ENCODE peak calls at places on chromosomes 3 and 15, in five cellular contexts. P is HFF-Myc, Y is suprapubic skin, E is fibroblast of lung, T is nephron progenitor cell. J is an unnamed sample.

GRCh38 chr3:178518660-178519396 is 17.4 kb upstream of the KCNMB2 start:
- DNase-seq in E (no peak), P (no peak), Y (no peak), T (no peak), J (no peak)

GRCh38 chr3:46899151-46900006 is 21.9 kb downstream of the PTH1R start:
- DNase-seq in T (no peak), Y (no peak), P (no peak), E (no peak), J (no peak)

GRCh38 chr3:180980612-180981011 is 8.9 kb downstream of the DNAJC19 start:
- DNase-seq in T (no peak), P (no peak), E (peak; percentile 31), Y (no peak), J (no peak)

GRCh38 chr15:84749111-84749991 is 959 bp downstream of the ZNF592 start:
- DNase-seq in Y (no peak), E (peak; percentile 22), P (no peak), T (peak; percentile 38), J (no peak)

GRCh38 chr3:117200962-117201361 is 491.4 kb downstream of the TUSC7 start:
- DNase-seq in P (no peak), E (no peak), Y (no peak), T (no peak), J (no peak)

GRCh38 chr3:27165348-27165747 is 203.8 kb downstream of the NEK10 start:
- DNase-seq in T (no peak), P (peak; percentile 25), E (peak; percentile 64), Y (no peak), J (no peak)

GRCh38 chr3:196643201-196643749 is 3.8 kb downstream of the NRROS start:
- DNase-seq in T (no peak), E (no peak), P (no peak), Y (no peak), J (no peak)

GRCh38 chr3:29486917-29487316 is 206.0 kb downstream of the RBMS3 start:
- DNase-seq in E (no peak), T (no peak), P (no peak), Y (no peak), J (peak; percentile 13)

GRCh38 chr3:140365872-140366697 is 311.8 kb upstream of the TRIM42 start:
- DNase-seq in P (no peak), Y (no peak), T (no peak), E (no peak), J (no peak)

GRCh38 chr3:132912416-132912753 is 125.8 kb upstream of the TMEM108 start:
- DNase-seq in Y (no peak), T (no peak), E (no peak), P (no peak), J (no peak)

GRCh38 chr3:89314454-89314853 is 207.0 kb downstream of the EPHA3 start:
- DNase-seq in Y (no peak), P (peak; percentile 9), E (peak; percentile 71), T (peak; percentile 12), J (no peak)

GRCh38 chr3:15795563-15796308 is 2.0 kb downstream of the ANKRD28 start:
- DNase-seq in P (no peak), E (peak; percentile 65), T (no peak), Y (no peak), J (no peak)

GRCh38 chr3:36656873-36657272 is 107.5 kb downstream of the DCLK3 start:
- DNase-seq in P (no peak), E (no peak), T (no peak), Y (no peak), J (no peak)

GRCh38 chr15:92638291-92638708 is 17.3 kb downstream of the FAM174B start:
- DNase-seq in P (no peak), T (no peak), E (peak; percentile 57), Y (peak; percentile 50), J (no peak)

GRCh38 chr15:39582286-39582976 is 1.6 kb downstream of the THBS1 start:
- DNase-seq in P (peak; percentile 22), Y (no peak), E (peak; percentile 57), T (no peak), J (no peak)

GRCh38 chr3:170585008-170585936 is 603 bp downstream of the SLC7A14 start:
- DNase-seq in P (no peak), E (no peak), Y (no peak), T (peak; percentile 53), J (no peak)